ENCODE peak calls at places on chromosomes 13 and 19, in seven cellular contexts. W is WTC11, M is mesothelial cell of epicardium, X is body of pancreas, Z is B cell, I is tibial artery, L is Peyer's patch. S is an unnamed sample.

GRCh38 chr13:80070024-80070703 is 270.8 kb downstream of the SPRY2 start:
- DNase-seq in W (peak), M (no peak), X (no peak), Z (no peak), I (no peak), L (no peak), S (no peak)

GRCh38 chr13:42337808-42338600 is 66.1 kb downstream of the AKAP11 start:
- DNase-seq in W (no peak), M (no peak), X (no peak), Z (no peak), I (no peak), L (no peak), S (no peak)

GRCh38 chr19:54325194-54325621 is 12.2 kb upstream of the LILRA5 start:
- DNase-seq in W (peak), M (no peak), X (peak), Z (no peak), I (no peak), L (peak), S (peak)

GRCh38 chr13:34720618-34721017 is 221.5 kb upstream of the NBEA start:
- DNase-seq in W (no peak), M (no peak), X (no peak), Z (no peak), I (no peak), L (no peak), S (no peak)

GRCh38 chr13:27476943-27477681 is 26.7 kb upstream of the MTIF3 start:
- DNase-seq in W (no peak), M (no peak), X (peak), Z (peak), I (no peak), L (peak), S (peak)

GRCh38 chr19:31349160-31349881 is at the start of gene TSHZ3:
- DNase-seq in W (peak), M (peak), X (peak), Z (peak), I (peak), L (peak), S (no peak)

GRCh38 chr19:15118248-15118647 is 11.0 kb downstream of the SYDE1 start:
- DNase-seq in W (no peak), M (no peak), X (no peak), Z (no peak), I (no peak), L (no peak), S (no peak)

GRCh38 chr19:35673121-35673804 is 6.9 kb downstream of the UPK1A start:
- DNase-seq in W (peak), M (no peak), X (peak), Z (peak), I (no peak), L (peak), S (peak)

GRCh38 chr19:55341191-55342043 is 1.7 kb downstream of the KMT5C start:
- DNase-seq in W (peak), M (no peak), X (peak), Z (peak), I (peak), L (peak), S (peak)

GRCh38 chr13:69579351-69579750 is 528.3 kb upstream of the ATXN8OS start:
- DNase-seq in W (no peak), M (no peak), X (no peak), Z (no peak), I (no peak), L (no peak), S (peak)

GRCh38 chr19:38277549-38277948 is 13.2 kb downstream of the SPINT2 start:
- DNase-seq in W (no peak), M (no peak), X (no peak), Z (no peak), I (no peak), L (no peak), S (no peak)

GRCh38 chr19:53511933-53512374 is 26.0 kb upstream of the ZNF331 start:
- DNase-seq in W (peak), M (peak), X (peak), Z (peak), I (peak), L (peak), S (peak)

GRCh38 chr13:23993439-23993980 is 96.2 kb upstream of the C1QTNF9B start:
- DNase-seq in W (no peak), M (no peak), X (no peak), Z (no peak), I (no peak), L (no peak), S (no peak)

GRCh38 chr19:43766755-43767043 is 11.9 kb upstream of the SMG9 start:
- DNase-seq in W (no peak), M (no peak), X (no peak), Z (peak), I (no peak), L (no peak), S (no peak)
- TF ChIP-seq CTCF in W (peak), M (peak), X (no peak), Z (no peak), I (no peak), L (no peak), S (no peak)

DNA sequence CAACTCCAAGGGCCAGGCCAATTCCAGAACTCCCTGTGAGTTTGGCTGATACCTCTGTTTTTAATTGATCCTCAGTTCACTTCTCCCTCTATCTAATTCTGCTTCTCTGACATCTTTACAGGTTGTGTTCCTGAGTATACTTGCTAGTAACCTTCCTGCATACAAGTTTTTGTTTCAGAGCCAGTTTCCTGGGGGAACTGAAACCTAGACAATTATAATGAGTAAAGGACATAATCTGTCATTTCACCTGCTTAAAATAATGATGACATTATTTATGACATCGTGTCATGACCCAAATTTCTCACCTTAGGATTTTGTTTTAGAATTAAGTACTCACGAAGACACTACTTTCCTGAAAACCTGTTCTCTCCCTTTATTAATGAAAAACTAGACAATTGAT is 12.5 kb upstream of the MYCBP2 start:
- DNase-seq in W (no peak), M (no peak), X (no peak), Z (no peak), I (no peak), L (no peak), S (peak)
- TF ChIP-seq CTCF in W (no peak), M (no peak), X (no peak), Z (no peak), I (no peak), L (no peak), S (no peak)

GRCh38 chr19:29120471-29120870 is 92.5 kb downstream of the UQCRFS1 start:
- DNase-seq in W (no peak), M (no peak), X (no peak), Z (no peak), I (no peak), L (no peak), S (no peak)

GRCh38 chr19:29118384-29118783 is 94.6 kb downstream of the UQCRFS1 start:
- DNase-seq in W (no peak), M (no peak), X (no peak), Z (no peak), I (no peak), L (no peak), S (no peak)

GRCh38 chr19:29119582-29119981 is 93.4 kb downstream of the UQCRFS1 start:
- DNase-seq in W (peak), M (no peak), X (no peak), Z (no peak), I (no peak), L (no peak), S (no peak)

GRCh38 chr19:29115181-29115580 is 97.8 kb downstream of the UQCRFS1 start:
- DNase-seq in W (no peak), M (no peak), X (no peak), Z (no peak), I (no peak), L (no peak), S (no peak)

GRCh38 chr19:29117926-29118325 is 95.0 kb downstream of the UQCRFS1 start:
- DNase-seq in W (no peak), M (no peak), X (no peak), Z (no peak), I (no peak), L (no peak), S (no peak)
- TF ChIP-seq CTCF in W (no peak), M (no peak), X (no peak), Z (no peak), I (no peak), L (no peak), S (no peak)

GRCh38 chr19:34370117-34370516 is 5.1 kb downstream of the GPI start:
- DNase-seq in W (no peak), M (no peak), X (no peak), Z (no peak), I (no peak), L (peak), S (no peak)

GRCh38 chr19:34380639-34381241 is 15.7 kb downstream of the GPI start:
- DNase-seq in W (no peak), M (no peak), X (no peak), Z (no peak), I (no peak), L (no peak), S (no peak)

GRCh38 chr19:34370983-34371382 is 6.0 kb downstream of the GPI start:
- DNase-seq in W (no peak), M (no peak), X (no peak), Z (no peak), I (no peak), L (no peak), S (no peak)

GRCh38 chr19:34373601-34374288 is 8.7 kb downstream of the GPI start:
- DNase-seq in W (no peak), M (no peak), X (no peak), Z (no peak), I (no peak), L (no peak), S (no peak)

GRCh38 chr19:34375598-34375997 is 10.6 kb downstream of the GPI start:
- DNase-seq in W (no peak), M (no peak), X (no peak), Z (no peak), I (no peak), L (no peak), S (no peak)
- TF ChIP-seq CTCF in W (no peak), M (no peak), X (no peak), Z (no peak), I (no peak), L (no peak), S (no peak)

DNA sequence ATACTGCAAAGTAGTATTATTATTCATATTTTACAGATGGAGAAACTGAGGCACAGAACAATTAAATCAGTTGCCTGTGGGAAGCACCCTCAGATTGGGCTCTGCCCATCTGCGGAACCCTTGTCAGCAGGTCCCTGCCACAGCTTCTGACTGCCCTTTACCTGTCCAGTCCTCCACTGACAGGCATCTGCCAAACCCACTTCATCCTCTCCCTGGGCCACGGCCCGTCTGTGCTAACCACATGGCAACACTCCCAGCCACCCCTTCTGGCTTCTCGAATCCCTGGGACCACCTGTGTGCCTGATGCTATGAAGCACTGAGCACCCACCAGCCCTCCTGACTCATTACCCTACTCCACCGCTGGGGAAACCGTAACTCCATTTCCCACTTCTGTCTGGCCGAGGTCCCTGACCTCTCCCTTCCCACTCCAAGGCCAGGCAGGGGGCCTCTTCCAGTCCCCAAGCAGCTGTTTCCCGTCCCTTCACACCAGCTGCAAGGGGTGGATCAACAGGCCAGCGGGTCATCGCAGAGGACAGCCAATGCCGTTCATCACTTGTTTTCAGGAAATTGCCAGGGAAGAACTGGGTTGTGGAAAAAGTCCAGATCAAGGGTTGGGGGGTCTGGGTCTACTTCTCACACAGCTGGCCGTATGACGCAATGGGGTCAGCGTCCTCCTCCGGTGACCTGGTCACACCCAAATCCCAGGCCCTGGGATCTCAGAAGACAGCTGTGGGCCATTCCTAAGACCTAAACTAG is 2.5 kb downstream of the KANK3 start:
- DNase-seq in W (peak), M (no peak), X (peak), Z (peak), I (no peak), L (peak), S (peak)
- TF ChIP-seq CTCF in W (no peak), M (no peak), X (no peak), Z (no peak), I (no peak), L (no peak), S (no peak)

GRCh38 chr13:84649853-84650252 is 767.6 kb upstream of the SLITRK1 start:
- DNase-seq in W (no peak), M (no peak), X (no peak), Z (no peak), I (no peak), L (no peak), S (no peak)

GRCh38 chr13:84641491-84641890 is 759.2 kb upstream of the SLITRK1 start:
- DNase-seq in W (no peak), M (no peak), X (no peak), Z (no peak), I (no peak), L (no peak), S (no peak)

GRCh38 chr13:84648069-84648640 is 765.9 kb upstream of the SLITRK1 start:
- DNase-seq in W (no peak), M (no peak), X (no peak), Z (no peak), I (no peak), L (no peak), S (no peak)

GRCh38 chr13:84651288-84651687 is 769.0 kb upstream of the SLITRK1 start:
- DNase-seq in W (no peak), M (no peak), X (peak), Z (no peak), I (no peak), L (no peak), S (no peak)

GRCh38 chr13:84645196-84646071 is 763.2 kb upstream of the SLITRK1 start:
- DNase-seq in W (no peak), M (no peak), X (no peak), Z (no peak), I (no peak), L (no peak), S (no peak)
- TF ChIP-seq CTCF in W (no peak), M (no peak), X (no peak), Z (no peak), I (no peak), L (no peak), S (no peak)